ENCODE peak calls at places on chromosomes 13 and 19, in eight cellular contexts. O, Z, Q, S, E, Y, J and P are unnamed samples.
A peak's percentile ranks its signal among the peaks of the same experiment; 100 is the strongest.

GRCh38 chr19:10430505-10431253 is 10.3 kb downstream of the PDE4A start:
- DNase-seq in O (peak; percentile 76), Z (peak; percentile 66), Q (peak; percentile 28), S (no peak), E (no peak), Y (peak; percentile 70), J (peak; percentile 80), P (no peak)

GRCh38 chr13:42063105-42063504 is 14.7 kb downstream of the DGKH start:
- DNase-seq in O (no peak), Z (no peak), Q (no peak), S (no peak), E (no peak), Y (no peak), J (no peak), P (no peak)

GRCh38 chr13:28865312-28865711 is 45.2 kb downstream of the MTUS2 start:
- DNase-seq in O (no peak), Z (no peak), Q (no peak), S (no peak), E (no peak), Y (no peak), J (no peak), P (no peak)

GRCh38 chr13:60211548-60211947 is 47.8 kb upstream of the DIAPH3 start:
- DNase-seq in O (no peak), Z (no peak), Q (no peak), S (no peak), E (no peak), Y (no peak), J (no peak), P (no peak)

GRCh38 chr13:45615501-45616101 is at the start of gene ERICH6B:
- DNase-seq in O (peak; percentile 61), Z (peak; percentile 23), Q (no peak), S (no peak), E (no peak), Y (peak; percentile 62), J (no peak), P (no peak)

GRCh38 chr19:18659281-18660050 is 22.6 kb downstream of the KLHL26 start:
- DNase-seq in O (peak; percentile 47), Z (no peak), Q (no peak), S (no peak), E (no peak), Y (peak; percentile 45), J (no peak), P (no peak)

GRCh38 chr19:39941615-39942507 is 7.4 kb upstream of the FCGBP start:
- DNase-seq in O (no peak), Z (no peak), Q (no peak), S (peak; percentile 73), E (no peak), Y (peak; percentile 64), J (no peak), P (peak; percentile 9)

GRCh38 chr19:4199699-4200293 is 17.3 kb downstream of the ANKRD24 start:
- DNase-seq in O (no peak), Z (no peak), Q (no peak), S (no peak), E (peak; percentile 34), Y (no peak), J (no peak), P (no peak)

GRCh38 chr19:46387713-46388130 is 25.6 kb downstream of the CCDC8 start:
- DNase-seq in O (no peak), Z (no peak), Q (no peak), S (no peak), E (no peak), Y (no peak), J (peak; percentile 50), P (no peak)

GRCh38 chr19:7349231-7349591 is 474 bp downstream of the ARHGEF18 start:
- DNase-seq in O (no peak), Z (no peak), Q (no peak), S (no peak), E (no peak), Y (no peak), J (no peak), P (no peak)

GRCh38 chr13:110593430-110594130 is 21.8 kb upstream of the NAXD start:
- DNase-seq in O (peak; percentile 67), Z (peak; percentile 27), Q (no peak), S (no peak), E (peak; percentile 65), Y (peak; percentile 71), J (no peak), P (peak; percentile 31)

GRCh38 chr19:7916137-7916907 is 1.7 kb downstream of the TGFBR3L start:
- DNase-seq in O (peak; percentile 74), Z (no peak), Q (no peak), S (peak; percentile 53), E (no peak), Y (no peak), J (no peak), P (no peak)

GRCh38 chr13:106612688-106613087 is 44.8 kb upstream of the ARGLU1 start:
- DNase-seq in O (peak; percentile 90), Z (peak; percentile 56), Q (no peak), S (no peak), E (no peak), Y (peak; percentile 88), J (peak; percentile 89), P (no peak)

GRCh38 chr19:18995804-18996241 is 37.5 kb downstream of the SUGP2 start:
- DNase-seq in O (peak; percentile 93), Z (peak; percentile 55), Q (peak; percentile 66), S (no peak), E (peak; percentile 57), Y (peak; percentile 93), J (peak; percentile 82), P (peak; percentile 58)

GRCh38 chr19:37931941-37932655 is 25.1 kb downstream of the SIPA1L3 start:
- DNase-seq in O (peak; percentile 62), Z (peak; percentile 98), Q (no peak), S (no peak), E (peak; percentile 84), Y (peak; percentile 63), J (peak; percentile 65), P (no peak)

GRCh38 chr19:39083983-39084731 is at the start of gene ACP7:
- DNase-seq in O (no peak), Z (no peak), Q (no peak), S (peak; percentile 29), E (no peak), Y (no peak), J (no peak), P (no peak)

GRCh38 chr19:48203794-48204628 is 33.5 kb downstream of the ZSWIM9 start:
- DNase-seq in O (peak; percentile 96), Z (peak; percentile 95), Q (peak; percentile 75), S (peak; percentile 91), E (peak; percentile 95), Y (peak; percentile 96), J (peak; percentile 96), P (peak; percentile 90)
- TF ChIP-seq CTCF in O (no peak), Z (no peak), Q (no peak), S (no peak), E (peak; percentile 37), Y (no peak), J (no peak), P (no peak)

GRCh38 chr13:111844682-111845081 is 222.3 kb upstream of the SOX1 start:
- DNase-seq in O (no peak), Z (no peak), Q (no peak), S (no peak), E (no peak), Y (no peak), J (no peak), P (no peak)
- TF ChIP-seq CTCF in O (no peak), Z (no peak), Q (no peak), S (no peak), E (no peak), Y (no peak), J (no peak), P (no peak)

DNA sequence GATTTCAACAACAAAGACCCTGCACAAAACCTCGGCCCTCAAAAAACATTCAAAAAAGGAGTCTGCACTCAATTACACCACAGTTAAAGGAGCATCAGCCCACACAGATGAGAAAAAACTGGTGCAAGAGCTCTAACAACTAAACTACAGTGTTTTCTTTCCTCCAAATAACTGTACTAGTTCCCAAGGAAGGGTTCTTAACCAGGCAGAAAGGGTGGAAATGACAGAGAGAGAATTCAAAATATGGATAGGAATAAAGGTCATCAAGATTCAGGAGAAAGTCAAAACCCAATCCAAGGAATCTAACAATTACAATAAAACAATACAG is 176.4 kb upstream of the TRPC4 start:
- DNase-seq in O (no peak), Z (no peak), Q (no peak), S (no peak), E (no peak), Y (no peak), J (no peak), P (no peak)
- TF ChIP-seq CTCF in O (no peak), Z (no peak), Q (no peak), S (no peak), E (no peak), Y (no peak), J (no peak), P (no peak)

DNA sequence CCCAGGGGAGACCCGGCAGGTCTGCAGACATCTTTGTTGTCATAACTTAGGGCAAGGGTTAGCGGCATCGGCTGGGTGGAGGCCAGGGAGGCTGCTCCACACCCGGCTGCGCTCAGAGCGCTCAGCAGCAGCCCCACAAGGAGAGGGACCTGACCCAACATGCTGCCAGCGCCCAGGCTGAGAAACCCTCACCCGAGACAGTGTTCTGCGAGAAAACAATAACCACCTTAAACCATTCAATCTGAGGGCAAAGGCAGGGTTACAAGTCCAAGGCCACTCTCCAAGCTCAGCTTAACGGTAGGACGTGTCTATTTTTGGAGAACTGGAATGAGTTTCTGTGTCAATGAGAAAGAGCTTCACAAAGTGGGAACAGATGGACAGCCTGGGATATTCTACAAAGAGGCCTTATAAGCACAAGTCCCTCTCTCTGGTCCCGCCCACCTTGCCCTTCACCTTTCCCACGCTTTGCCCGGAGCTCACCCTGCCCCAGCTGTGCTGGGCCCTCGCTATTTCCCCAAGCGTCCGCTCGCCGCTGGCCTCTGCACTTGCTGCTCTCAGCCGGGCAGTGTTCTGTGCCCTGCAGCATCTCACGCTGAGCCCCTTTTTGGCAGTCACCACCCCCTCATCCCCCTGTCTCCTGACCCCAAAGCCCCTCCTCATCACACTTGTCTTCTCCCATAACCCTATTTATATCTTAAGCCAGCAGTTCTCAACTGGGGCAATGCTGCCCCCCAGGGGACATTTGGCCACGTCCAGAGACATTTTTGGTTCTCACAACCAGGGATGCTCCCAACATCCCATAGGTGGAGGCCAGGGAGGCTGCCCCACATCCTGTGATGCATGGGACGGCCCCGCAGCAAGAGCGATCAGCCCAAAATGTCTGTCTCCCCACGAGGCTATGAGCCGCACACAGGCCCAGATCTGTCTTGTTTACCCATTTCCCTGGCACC is 17.6 kb downstream of the PPP1R12C start:
- DNase-seq in O (peak; percentile 57), Z (no peak), Q (no peak), S (no peak), E (no peak), Y (no peak), J (no peak), P (no peak)
- TF ChIP-seq CTCF in O (peak; percentile 9), Z (no peak), Q (no peak), S (no peak), E (peak; percentile 52), Y (peak; percentile 4), J (no peak), P (peak; percentile 10)

GRCh38 chr13:62357887-62358645 is 942.4 kb upstream of the PCDH20 start:
- DNase-seq in O (peak; percentile 28), Z (no peak), Q (peak; percentile 2), S (no peak), E (peak; percentile 60), Y (peak; percentile 56), J (no peak), P (no peak)
- TF ChIP-seq CTCF in O (peak; percentile 27), Z (peak; percentile 24), Q (peak; percentile 53), S (no peak), E (peak; percentile 78), Y (peak; percentile 45), J (no peak), P (no peak)